ENCODE peak calls at places on chromosomes 1 and 21, in six cellular contexts. I is A549, H is HepG2, Q is K562, S is GM12878, T is endothelial cell of umbilical vein. R is an unnamed sample.

GRCh38 chr1:101181930-101182329 is 54.9 kb upstream of the S1PR1 start:
- DNase-seq in H (no peak), T (peak), I (no peak), Q (no peak), S (no peak), R (no peak)

GRCh38 chr21:33290441-33290840 is 24.3 kb downstream of the IL10RB start:
- DNase-seq in S (no peak), T (no peak), H (no peak), I (no peak), Q (no peak), R (no peak)

GRCh38 chr1:51421961-51422360 is 91.6 kb upstream of the TTC39A start:
- DNase-seq in S (no peak), T (peak), I (peak), Q (peak), H (peak), R (peak)

GRCh38 chr1:241749041-241749798 is 97.1 kb downstream of the WDR64 start:
- DNase-seq in S (no peak), I (no peak), T (no peak), Q (no peak), H (no peak), R (no peak)

GRCh38 chr21:14306143-14306907 is 76.6 kb downstream of the HSPA13 start:
- DNase-seq in T (peak), H (no peak), S (no peak), Q (peak), I (peak), R (peak)

GRCh38 chr1:233575450-233575849 is 38.5 kb upstream of the KCNK1 start:
- DNase-seq in H (no peak), T (no peak), I (no peak), S (no peak), Q (peak), R (no peak)

GRCh38 chr1:58584082-58584895 is 7.2 kb upstream of the TACSTD2 start:
- DNase-seq in H (peak), Q (peak), I (peak), T (peak), S (no peak), R (peak)

GRCh38 chr1:201619513-201619912 is 80.6 kb downstream of the NAV1 start:
- DNase-seq in T (no peak), H (no peak), Q (no peak), I (no peak), S (no peak), R (no peak)

GRCh38 chr1:28553229-28553930 is 495 bp downstream of the TRNAU1AP start:
- DNase-seq in S (peak), Q (peak), I (no peak), H (no peak), T (no peak), R (peak)

GRCh38 chr1:226530591-226530990 is 18.0 kb upstream of the STUM start:
- DNase-seq in H (no peak), S (no peak), I (no peak), T (no peak), Q (no peak), R (no peak)

GRCh38 chr1:117794073-117794472 is 135.3 kb downstream of the GDAP2 start:
- DNase-seq in I (no peak), H (no peak), T (no peak), S (no peak), Q (no peak), R (no peak)

GRCh38 chr1:156577512-156577911 is 2.0 kb upstream of the TTC24 start:
- DNase-seq in Q (no peak), H (no peak), T (no peak), S (no peak), I (no peak), R (no peak)

GRCh38 chr1:246117066-246117791 is 389.9 kb downstream of the SMYD3 start:
- DNase-seq in S (peak), H (peak), Q (peak), I (peak), T (peak), R (peak)

GRCh38 chr1:208431721-208432120 is 187.5 kb upstream of the PLXNA2 start:
- DNase-seq in S (no peak), Q (no peak), T (no peak), I (peak), H (no peak), R (no peak)

GRCh38 chr1:168498159-168498609 is 45.6 kb downstream of the XCL2 start:
- DNase-seq in Q (no peak), T (no peak), I (no peak), H (no peak), S (no peak), R (no peak)

GRCh38 chr1:148160048-148160395 is 7.9 kb upstream of the NBPF11 start:
- DNase-seq in I (no peak), H (no peak), T (no peak), S (no peak), Q (no peak), R (no peak)

GRCh38 chr1:115302390-115302961 is 35.6 kb downstream of the NGF start:
- DNase-seq in T (no peak), S (no peak), Q (no peak), H (no peak), I (no peak), R (no peak)

GRCh38 chr21:41438425-41439113 is 12.5 kb downstream of the MX1 start:
- DNase-seq in Q (no peak), T (no peak), S (no peak), H (no peak), I (no peak), R (no peak)

GRCh38 chr1:53135735-53136114 is 6.7 kb downstream of the SLC1A7 start:
- DNase-seq in T (no peak), Q (peak), S (no peak), H (no peak), I (peak), R (peak)

GRCh38 chr1:24999426-24999825 is 69.3 kb upstream of the RUNX3 start:
- DNase-seq in S (no peak), H (no peak), T (no peak), Q (no peak), I (no peak), R (no peak)

GRCh38 chr1:174040387-174040786 is 18.2 kb upstream of the RC3H1 start:
- DNase-seq in Q (peak), H (no peak), S (no peak), T (peak), I (peak), R (no peak)

GRCh38 chr1:155977607-155978324 is 581 bp downstream of the ARHGEF2 start:
- DNase-seq in H (no peak), S (no peak), Q (peak), T (no peak), I (peak), R (peak)

GRCh38 chr1:225534135-225534534 is 106.3 kb upstream of the LBR start:
- DNase-seq in S (no peak), H (no peak), Q (no peak), T (no peak), I (no peak), R (no peak)

GRCh38 chr21:19992540-19992939 is 1005.7 kb upstream of the NCAM2 start:
- DNase-seq in T (no peak), I (no peak), H (no peak), S (no peak), Q (no peak), R (no peak)

GRCh38 chr1:237932806-237933205 is 42.1 kb upstream of the ZP4 start:
- DNase-seq in H (no peak), S (no peak), I (no peak), T (no peak), Q (no peak), R (no peak)
- TF ChIP-seq MYC in H (no peak), S (no peak), I (no peak), T (no peak), Q (no peak), R (no peak)

GRCh38 chr21:46503922-46504539 is 45.3 kb downstream of the DIP2A start:
- DNase-seq in S (no peak), Q (no peak), T (no peak), I (no peak), H (no peak), R (no peak)
- TF ChIP-seq MYC in S (no peak), Q (no peak), T (no peak), I (no peak), H (no peak), R (no peak)

DNA sequence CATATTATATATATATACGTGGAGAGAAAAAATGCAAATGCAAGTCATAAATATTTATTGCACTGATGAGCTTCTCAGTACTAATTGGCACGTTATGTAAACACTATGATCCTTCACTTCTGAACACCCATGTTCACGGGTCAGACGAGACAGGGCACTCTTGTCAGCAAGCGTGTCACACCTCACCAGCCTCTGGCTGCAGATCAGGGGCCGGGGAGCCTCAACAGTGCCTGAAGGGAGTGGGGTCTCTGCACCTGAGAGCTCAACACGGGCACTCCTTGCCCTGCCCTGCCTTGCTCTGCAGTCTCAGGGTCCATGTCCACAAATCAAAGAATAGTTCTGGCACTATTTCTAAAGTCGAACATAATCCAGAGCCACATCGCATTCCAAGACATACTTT is 409 bp upstream of the HIVEP3 start:
- DNase-seq in I (no peak), T (no peak), S (no peak), H (no peak), Q (no peak), R (no peak)
- TF ChIP-seq MYC in I (no peak), T (no peak), S (no peak), H (no peak), Q (no peak), R (no peak)

DNA sequence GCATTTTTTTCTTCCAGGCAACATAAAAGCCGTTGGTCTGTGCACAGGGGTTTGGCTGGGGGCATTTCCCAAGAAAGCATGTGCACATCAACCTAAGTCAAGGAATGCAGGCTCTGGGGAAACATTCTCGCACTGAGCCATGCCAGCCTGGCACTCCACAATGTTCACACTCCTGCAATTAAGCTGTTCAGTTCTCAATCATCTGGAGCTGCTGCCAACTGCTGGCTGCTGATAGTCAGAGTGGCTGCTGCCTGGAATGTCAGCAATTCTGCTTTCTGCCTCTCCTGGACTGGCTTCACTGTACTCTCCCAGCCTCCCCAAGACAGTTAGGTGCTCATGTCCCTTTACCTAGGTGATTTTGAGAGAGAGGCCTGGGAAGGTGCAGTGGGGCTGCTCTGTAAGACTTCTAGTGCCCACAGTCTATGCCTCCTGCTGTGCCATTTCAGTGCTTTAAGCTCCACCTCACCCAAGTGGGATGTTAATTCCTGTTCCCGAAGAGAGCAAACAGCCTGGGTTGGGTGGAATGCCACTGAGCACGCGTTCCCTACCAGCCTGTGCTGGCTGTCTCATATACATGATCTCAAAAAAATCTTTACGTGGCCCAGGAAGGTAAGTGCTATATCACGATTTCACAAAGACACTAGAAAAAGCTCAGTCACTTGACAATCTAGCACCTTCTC is 131.7 kb downstream of the BRINP2 start:
- DNase-seq in I (no peak), Q (no peak), T (no peak), H (no peak), S (no peak), R (no peak)
- TF ChIP-seq MYC in I (no peak), Q (no peak), T (no peak), H (no peak), S (no peak), R (no peak)

R was measured in NB4.